ENCODE peak calls at places on chromosome 12, in nine cellular contexts. V, N, O, C, I, U, J, A and Z are unnamed samples.
A peak's percentile ranks its signal among the peaks of the same experiment; 100 is the strongest.

GRCh38 chr12:51921017-51921725 is 13.9 kb downstream of the ACVRL1 start:
- DNase-seq in V (no peak), N (no peak), O (no peak), C (no peak), I (no peak), U (no peak), J (no peak), A (no peak), Z (no peak)

GRCh38 chr12:9034095-9034494 is 44.7 kb downstream of the KLRG1 start:
- DNase-seq in V (no peak), N (no peak), O (no peak), C (no peak), I (no peak), U (no peak), J (no peak), A (no peak), Z (no peak)

GRCh38 chr12:5945071-5946008 is at the start of gene ANO2:
- DNase-seq in V (peak; percentile 15), N (no peak), O (no peak), C (no peak), I (no peak), U (peak; percentile 48), J (no peak), A (no peak), Z (no peak)

GRCh38 chr12:58539295-58539694 is 381.0 kb downstream of the LRIG3 start:
- DNase-seq in V (no peak), N (no peak), O (no peak), C (no peak), I (no peak), U (no peak), J (no peak), A (no peak), Z (no peak)

GRCh38 chr12:123849517-123849916 is 87.4 kb downstream of the DNAH10 start:
- DNase-seq in V (no peak), N (no peak), O (no peak), C (no peak), I (no peak), U (no peak), J (no peak), A (no peak), Z (no peak)

GRCh38 chr12:46830731-46831334 is 5.0 kb upstream of the SLC38A4 start:
- DNase-seq in V (no peak), N (no peak), O (no peak), C (no peak), I (no peak), U (peak; percentile 6), J (no peak), A (no peak), Z (no peak)

GRCh38 chr12:119008691-119009221 is 27.4 kb downstream of the SRRM4 start:
- DNase-seq in V (no peak), N (no peak), O (no peak), C (no peak), I (no peak), U (no peak), J (no peak), A (no peak), Z (no peak)

GRCh38 chr12:88375301-88375959 is 204.8 kb downstream of the KITLG start:
- DNase-seq in V (no peak), N (no peak), O (no peak), C (no peak), I (no peak), U (no peak), J (no peak), A (no peak), Z (no peak)

GRCh38 chr12:27523305-27523641 is 733 bp upstream of the PPFIBP1 start:
- DNase-seq in V (no peak), N (no peak), O (peak; percentile 61), C (no peak), I (no peak), U (peak; percentile 55), J (no peak), A (no peak), Z (no peak)

GRCh38 chr12:32091696-32092095 is 15.0 kb upstream of the BICD1 start:
- DNase-seq in V (no peak), N (no peak), O (no peak), C (no peak), I (no peak), U (no peak), J (no peak), A (no peak), Z (no peak)

GRCh38 chr12:93273834-93274705 is 103.7 kb upstream of the NUDT4 start:
- DNase-seq in V (no peak), N (no peak), O (no peak), C (no peak), I (no peak), U (no peak), J (no peak), A (no peak), Z (no peak)

GRCh38 chr12:45439039-45439438 is 223.1 kb downstream of the ANO6 start:
- DNase-seq in V (no peak), N (no peak), O (no peak), C (no peak), I (no peak), U (no peak), J (peak; percentile 92), A (no peak), Z (no peak)

GRCh38 chr12:91272456-91273063 is 89.9 kb upstream of the DCN start:
- DNase-seq in V (no peak), N (no peak), O (no peak), C (peak; percentile 27), I (no peak), U (no peak), J (no peak), A (no peak), Z (no peak)

GRCh38 chr12:54509660-54510059 is 12.1 kb downstream of the NCKAP1L start:
- DNase-seq in V (no peak), N (no peak), O (no peak), C (no peak), I (no peak), U (no peak), J (no peak), A (no peak), Z (no peak)

GRCh38 chr12:25733541-25733940 is 180.5 kb upstream of the LMNTD1 start:
- DNase-seq in V (no peak), N (no peak), O (no peak), C (no peak), I (no peak), U (no peak), J (no peak), A (no peak), Z (no peak)

GRCh38 chr12:51393676-51394545 is 2.7 kb upstream of the GALNT6 start:
- DNase-seq in V (no peak), N (no peak), O (no peak), C (peak; percentile 64), I (peak; percentile 71), U (no peak), J (peak; percentile 98), A (peak; percentile 35), Z (peak; percentile 26)

GRCh38 chr12:88299567-88300101 is 157.5 kb downstream of the TMTC3 start:
- DNase-seq in V (no peak), N (no peak), O (peak; percentile 73), C (peak; percentile 95), I (peak; percentile 87), U (no peak), J (peak; percentile 97), A (no peak), Z (no peak)

GRCh38 chr12:84341467-84342193 is 571.0 kb downstream of the SLC6A15 start:
- DNase-seq in V (no peak), N (no peak), O (no peak), C (no peak), I (no peak), U (no peak), J (no peak), A (no peak), Z (no peak)

GRCh38 chr12:107200394-107200793 is 107.0 kb upstream of the CRY1 start:
- DNase-seq in V (no peak), N (no peak), O (no peak), C (peak; percentile 57), I (peak; percentile 14), U (peak; percentile 23), J (peak; percentile 90), A (no peak), Z (no peak)

GRCh38 chr12:92899388-92900001 is 29.6 kb downstream of the EEA1 start:
- DNase-seq in V (no peak), N (no peak), O (peak; percentile 88), C (peak; percentile 100), I (no peak), U (no peak), J (peak; percentile 97), A (no peak), Z (no peak)

GRCh38 chr12:108381793-108382436 is 42.8 kb upstream of the CMKLR1 start:
- DNase-seq in V (no peak), N (no peak), O (no peak), C (peak; percentile 3), I (no peak), U (no peak), J (peak; percentile 6), A (no peak), Z (no peak)

GRCh38 chr12:127396720-127397119 is 870.2 kb upstream of the TMEM132C start:
- DNase-seq in V (no peak), N (no peak), O (no peak), C (no peak), I (no peak), U (no peak), J (no peak), A (no peak), Z (no peak)

GRCh38 chr12:79983492-79983891 is 48.6 kb upstream of the PPP1R12A start:
- DNase-seq in V (no peak), N (no peak), O (no peak), C (peak; percentile 91), I (no peak), U (no peak), J (peak; percentile 95), A (no peak), Z (no peak)

GRCh38 chr12:111635524-111635923 is 36.4 kb upstream of the ATXN2 start:
- DNase-seq in V (no peak), N (no peak), O (no peak), C (peak; percentile 21), I (no peak), U (no peak), J (no peak), A (no peak), Z (no peak)

GRCh38 chr12:6047249-6048227 is 76.9 kb downstream of the VWF start:
- DNase-seq in V (no peak), N (no peak), O (no peak), C (peak; percentile 29), I (no peak), U (no peak), J (peak; percentile 55), A (no peak), Z (no peak)

GRCh38 chr12:109462868-109463692 is 14.0 kb downstream of the KCTD10 start:
- DNase-seq in V (no peak), N (no peak), O (peak; percentile 97), C (peak; percentile 99), I (peak; percentile 6), U (no peak), J (peak; percentile 95), A (no peak), Z (no peak)

GRCh38 chr12:122355702-122356101 is 66.8 kb downstream of the CLIP1 start:
- DNase-seq in V (no peak), N (no peak), O (no peak), C (no peak), I (no peak), U (peak; percentile 41), J (no peak), A (no peak), Z (no peak)

GRCh38 chr12:111482464-111482863 is 76.7 kb downstream of the SH2B3 start:
- DNase-seq in V (no peak), N (no peak), O (no peak), C (no peak), I (no peak), U (no peak), J (no peak), A (no peak), Z (peak; percentile 6)